ENCODE peak calls at places on chromosomes 16 and 17, in six cellular contexts. L, V, X, P, W and H are unnamed samples.

GRCh38 chr17:61081959-61082358 is 317.7 kb upstream of the TBX2 start:
- DNase-seq in W (no peak), L (no peak), V (no peak), X (no peak), P (no peak), H (no peak)

GRCh38 chr16:48393843-48394703 is 8.9 kb upstream of the SIAH1 start:
- DNase-seq in P (peak; percentile 50), V (no peak), L (no peak), X (no peak), W (no peak), H (no peak)

GRCh38 chr16:60203525-60204124 is 1469.5 kb upstream of the GOT2 start:
- DNase-seq in X (no peak), V (no peak), W (peak; percentile 5), P (no peak), L (no peak), H (no peak)

GRCh38 chr16:30731411-30731810 is 16.8 kb upstream of the PHKG2 start:
- DNase-seq in L (no peak), W (no peak), V (no peak), X (no peak), P (no peak), H (no peak)

GRCh38 chr16:82655315-82655714 is 28.5 kb downstream of the CDH13 start:
- DNase-seq in X (no peak), L (no peak), W (no peak), V (no peak), P (no peak), H (peak; percentile 91)

GRCh38 chr17:76709077-76709950 is 1.5 kb downstream of the MXRA7 start:
- DNase-seq in W (no peak), X (peak; percentile 88), L (peak; percentile 92), P (peak; percentile 82), V (peak; percentile 73), H (peak; percentile 85)

GRCh38 chr17:66717680-66718079 is 117.2 kb upstream of the CACNG5 start:
- DNase-seq in W (no peak), V (peak; percentile 70), P (no peak), L (no peak), X (no peak), H (no peak)

GRCh38 chr16:4135537-4135936 is 19.3 kb upstream of the ADCY9 start:
- DNase-seq in P (no peak), L (no peak), X (no peak), V (no peak), W (no peak), H (no peak)

GRCh38 chr17:18033442-18034099 is 5.4 kb downstream of the ATPAF2 start:
- DNase-seq in P (peak; percentile 52), W (peak; percentile 86), V (no peak), L (no peak), X (no peak), H (peak; percentile 72)

GRCh38 chr17:81902653-81903414 is 796 bp downstream of the NPB start:
- DNase-seq in L (no peak), V (peak; percentile 64), P (no peak), X (no peak), W (no peak), H (no peak)

GRCh38 chr17:1755252-1755992 is 6.4 kb upstream of the SERPINF1 start:
- DNase-seq in X (no peak), V (peak; percentile 68), W (no peak), P (no peak), L (no peak), H (no peak)

GRCh38 chr17:81967533-81968395 is 6.8 kb upstream of the NOTUM start:
- DNase-seq in V (peak; percentile 93), L (peak; percentile 83), W (peak; percentile 78), P (peak; percentile 61), X (no peak), H (peak; percentile 24)

GRCh38 chr17:44192750-44193149 is 6.0 kb downstream of the TMUB2 start:
- DNase-seq in P (no peak), L (no peak), V (no peak), W (no peak), X (no peak), H (no peak)

GRCh38 chr16:48833461-48833860 is 223.5 kb upstream of the N4BP1 start:
- DNase-seq in X (no peak), W (no peak), P (no peak), L (no peak), V (no peak), H (no peak)

GRCh38 chr17:60468371-60468770 is 46.1 kb downstream of the CHCT1 start:
- DNase-seq in W (no peak), P (no peak), V (no peak), L (no peak), X (no peak), H (no peak)

GRCh38 chr17:29379084-29379811 is 10.9 kb upstream of the TAOK1 start:
- DNase-seq in W (no peak), X (no peak), V (no peak), L (no peak), P (no peak), H (no peak)

GRCh38 chr17:29376667-29377268 is 13.4 kb upstream of the TAOK1 start:
- DNase-seq in X (no peak), L (peak; percentile 26), P (no peak), W (peak; percentile 76), V (no peak), H (peak; percentile 46)

GRCh38 chr17:29383687-29384086 is 6.5 kb upstream of the TAOK1 start:
- DNase-seq in X (no peak), P (no peak), L (no peak), W (no peak), V (no peak), H (no peak)

DNA sequence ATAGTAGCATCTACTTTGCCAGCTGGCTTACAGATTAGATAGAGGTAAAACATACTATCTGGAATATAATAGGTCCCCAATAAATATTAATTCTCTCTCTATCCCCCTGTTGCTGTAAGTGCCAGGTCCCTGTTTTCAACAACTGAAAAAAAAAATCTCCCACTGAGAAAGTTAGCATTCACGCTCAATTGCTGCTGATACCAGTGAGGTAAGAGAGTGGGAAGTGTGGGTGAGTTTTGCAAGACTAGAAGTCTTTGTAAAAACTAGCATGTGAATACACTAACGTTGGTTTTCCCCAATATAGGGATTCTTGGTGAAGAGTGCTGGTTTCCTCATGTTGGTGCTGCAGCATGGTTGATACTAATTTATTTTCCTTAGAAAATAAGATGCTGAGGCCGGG is 11.7 kb upstream of the TAOK1 start:
- DNase-seq in X (no peak), P (no peak), W (no peak), V (no peak), L (no peak), H (no peak)
- TF ChIP-seq CTCF in X (no peak), P (no peak), W (no peak), V (no peak), L (no peak), H (no peak)

GRCh38 chr16:61829631-61830030 is 206.6 kb downstream of the CDH8 start:
- DNase-seq in W (no peak), L (no peak), V (no peak), P (no peak), X (no peak), H (no peak)

GRCh38 chr16:61834082-61834481 is 202.2 kb downstream of the CDH8 start:
- DNase-seq in W (no peak), V (no peak), P (no peak), X (no peak), L (no peak), H (no peak)

GRCh38 chr16:61836804-61837398 is 199.3 kb downstream of the CDH8 start:
- DNase-seq in X (no peak), W (no peak), L (no peak), P (no peak), V (no peak), H (no peak)

DNA sequence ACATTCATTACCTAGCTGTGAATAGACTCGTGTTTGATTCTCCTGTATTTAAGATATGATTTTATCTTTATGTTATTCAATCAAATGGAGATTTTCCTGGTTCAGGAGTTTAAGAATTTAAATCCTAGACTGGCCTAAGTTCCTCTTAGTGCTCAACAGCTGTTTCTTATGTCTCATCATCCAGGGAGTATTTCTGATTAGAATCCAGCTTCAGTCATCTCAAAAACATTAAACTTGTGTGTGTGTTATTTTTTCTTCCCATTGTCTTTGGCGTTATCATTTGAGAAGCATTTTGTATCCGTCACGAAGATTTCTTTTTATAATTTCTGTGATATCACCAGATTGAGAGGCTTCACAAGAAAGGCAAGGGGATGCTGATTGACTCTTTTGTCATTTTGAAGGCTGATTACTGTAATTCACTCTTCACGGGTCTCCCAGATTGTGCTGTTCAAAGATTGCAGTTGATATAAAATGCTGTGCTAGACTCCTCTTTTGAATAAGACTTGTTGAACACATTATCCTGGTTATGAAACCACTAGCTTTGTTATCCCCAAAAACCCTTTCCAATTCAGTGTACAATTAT is 204.8 kb downstream of the CDH8 start:
- DNase-seq in P (no peak), W (no peak), V (no peak), L (no peak), X (no peak), H (no peak)
- H3K4me3 ChIP-seq in P (no peak overlapping the region), W (no peak overlapping the region), V (no peak overlapping the region), L (no peak overlapping the region), X (no peak overlapping the region), H (no peak overlapping the region)

GRCh38 chr17:29292992-29293889 is 707 bp downstream of the NUFIP2 start:
- DNase-seq in X (peak; percentile 15), V (peak; percentile 88), P (peak; percentile 68), W (peak; percentile 67), L (peak; percentile 73), H (no peak)

GRCh38 chr17:29294580-29294900 is 592 bp upstream of the NUFIP2 start:
- DNase-seq in L (no peak), V (no peak), X (no peak), W (no peak), P (no peak), H (no peak)

GRCh38 chr17:29292071-29292991 is 1.6 kb downstream of the NUFIP2 start:
- DNase-seq in V (peak; percentile 85), P (peak; percentile 81), W (peak; percentile 45), L (peak; percentile 67), X (peak; percentile 16), H (no peak)

GRCh38 chr17:29295420-29295819 is 1.5 kb upstream of the NUFIP2 start:
- DNase-seq in W (no peak), P (no peak), V (no peak), L (no peak), X (no peak), H (no peak)

GRCh38 chr17:29293890-29294579 is at the start of gene NUFIP2:
- DNase-seq in V (peak; percentile 99), P (peak; percentile 99), X (peak; percentile 96), W (peak; percentile 99), L (peak; percentile 99), H (peak; percentile 93)
- TF ChIP-seq CTCF in V (no peak), P (no peak), X (peak; percentile 16), W (no peak), L (no peak), H (no peak)

DNA sequence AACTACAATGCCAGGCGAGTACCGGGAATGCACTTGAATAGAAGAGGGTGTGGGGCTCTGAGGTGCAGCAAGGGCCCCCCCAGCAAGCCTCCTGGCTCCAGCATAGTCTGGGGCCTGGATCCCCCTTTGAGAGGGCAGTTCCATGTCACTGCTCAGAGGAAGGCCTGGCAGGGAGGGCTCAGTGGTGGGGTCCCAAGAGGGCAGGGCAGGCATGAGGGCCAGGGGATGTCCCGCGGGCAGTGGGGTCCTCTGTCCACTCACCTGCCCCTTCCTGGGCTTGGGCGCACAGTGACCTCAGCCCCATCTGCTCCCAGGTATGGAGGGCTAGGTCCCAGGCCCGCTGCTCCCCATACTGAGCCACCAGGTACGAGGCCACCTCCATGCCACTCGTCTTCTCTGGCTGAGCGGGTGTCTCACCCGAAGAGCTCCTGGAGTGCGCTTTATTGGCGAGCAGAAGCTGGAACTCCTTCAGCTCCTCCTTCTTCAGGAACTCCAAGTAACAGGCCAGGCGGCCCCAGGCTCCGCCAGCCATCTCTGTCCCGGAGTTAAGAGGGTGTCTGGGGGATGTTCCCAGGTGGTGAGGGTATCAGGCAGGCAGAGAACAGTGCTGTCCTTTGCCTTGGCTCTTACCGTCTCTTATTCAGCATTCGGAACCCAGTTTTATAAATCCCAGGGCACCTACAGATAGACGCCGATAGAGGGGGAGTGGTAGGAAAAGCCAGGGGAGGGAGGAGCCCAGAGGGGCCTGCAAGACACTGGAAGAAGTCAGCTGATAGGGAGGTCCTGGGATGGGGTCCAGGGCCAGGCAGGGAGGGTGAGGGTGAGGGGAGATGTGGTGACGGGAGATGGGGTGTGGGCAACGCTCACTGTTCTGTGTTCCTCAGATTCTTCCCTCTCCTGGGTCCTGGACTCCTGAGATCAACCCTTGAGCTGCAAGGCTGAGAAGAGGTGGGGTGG is 605 bp downstream of the NLRP1 start:
- DNase-seq in X (no peak), V (no peak), P (no peak), L (peak; percentile 33), W (no peak), H (no peak)
- H3K4me3 ChIP-seq in X (peak overlapping the region; percentile 80), V (peak overlapping the region; percentile 60), P (peak overlapping the region; percentile 43), L (peak overlapping the region; percentile 71), W (no peak overlapping the region), H (peak overlapping the region; percentile 36)